ENCODE peak calls at places on chromosomes 11 and 22, in eight cellular contexts. One of them, this sample, is unnamed.

GRCh38 chr22:37401401-37401859 is 25.8 kb downstream of the ELFN2 start:
- DNase-seq in adrenal gland: no peak
- DNase-seq in heart left ventricle: peak
- DNase-seq in cardiac muscle cell: no peak
- DNase-seq in HL-60: no peak
- DNase-seq in heart right ventricle: peak
- DNase-seq in neural progenitor cell: no peak
- DNase-seq in CD4-positive, alpha-beta T cell: no peak
- DNase-seq in this sample: no peak

GRCh38 chr22:50726643-50727340 is 11.2 kb upstream of the ACR start:
- DNase-seq in adrenal gland: no peak
- DNase-seq in heart left ventricle: no peak
- DNase-seq in cardiac muscle cell: no peak
- DNase-seq in HL-60: no peak
- DNase-seq in heart right ventricle: no peak
- DNase-seq in neural progenitor cell: no peak
- DNase-seq in CD4-positive, alpha-beta T cell: no peak
- DNase-seq in this sample: no peak

GRCh38 chr11:102138677-102139076 is 28.4 kb downstream of the YAP1 start:
- DNase-seq in adrenal gland: no peak
- DNase-seq in heart left ventricle: no peak
- DNase-seq in cardiac muscle cell: no peak
- DNase-seq in HL-60: no peak
- DNase-seq in heart right ventricle: no peak
- DNase-seq in neural progenitor cell: no peak
- DNase-seq in CD4-positive, alpha-beta T cell: no peak
- DNase-seq in this sample: no peak

GRCh38 chr22:28600546-28601143 is 79.0 kb downstream of the TTC28 start:
- DNase-seq in adrenal gland: no peak
- DNase-seq in heart left ventricle: no peak
- DNase-seq in cardiac muscle cell: peak
- DNase-seq in HL-60: peak
- DNase-seq in heart right ventricle: no peak
- DNase-seq in neural progenitor cell: peak
- DNase-seq in CD4-positive, alpha-beta T cell: no peak
- DNase-seq in this sample: no peak

GRCh38 chr11:130640526-130640925 is 192.1 kb downstream of the ADAMTS15 start:
- DNase-seq in adrenal gland: no peak
- DNase-seq in heart left ventricle: no peak
- DNase-seq in cardiac muscle cell: no peak
- DNase-seq in HL-60: no peak
- DNase-seq in heart right ventricle: no peak
- DNase-seq in neural progenitor cell: no peak
- DNase-seq in CD4-positive, alpha-beta T cell: no peak
- DNase-seq in this sample: peak

GRCh38 chr11:118623291-118623655 is 15.9 kb downstream of the PHLDB1 start:
- DNase-seq in adrenal gland: no peak
- DNase-seq in heart left ventricle: peak
- DNase-seq in cardiac muscle cell: peak
- DNase-seq in HL-60: no peak
- DNase-seq in heart right ventricle: no peak
- DNase-seq in neural progenitor cell: no peak
- DNase-seq in CD4-positive, alpha-beta T cell: no peak
- DNase-seq in this sample: no peak

GRCh38 chr22:46586123-46586519 is 34.1 kb upstream of the GRAMD4 start:
- DNase-seq in adrenal gland: no peak
- DNase-seq in heart left ventricle: no peak
- DNase-seq in cardiac muscle cell: no peak
- DNase-seq in HL-60: no peak
- DNase-seq in heart right ventricle: no peak
- DNase-seq in neural progenitor cell: peak
- DNase-seq in CD4-positive, alpha-beta T cell: no peak
- DNase-seq in this sample: no peak

GRCh38 chr11:101974255-101974654 is 57.9 kb upstream of the ANGPTL5 start:
- DNase-seq in adrenal gland: no peak
- DNase-seq in heart left ventricle: no peak
- DNase-seq in cardiac muscle cell: no peak
- DNase-seq in HL-60: no peak
- DNase-seq in heart right ventricle: no peak
- DNase-seq in neural progenitor cell: no peak
- DNase-seq in CD4-positive, alpha-beta T cell: no peak
- DNase-seq in this sample: no peak

GRCh38 chr22:26783886-26784285 is 126.5 kb downstream of the MIAT start:
- DNase-seq in adrenal gland: no peak
- DNase-seq in heart left ventricle: no peak
- DNase-seq in cardiac muscle cell: no peak
- DNase-seq in HL-60: no peak
- DNase-seq in heart right ventricle: no peak
- DNase-seq in neural progenitor cell: no peak
- DNase-seq in CD4-positive, alpha-beta T cell: no peak
- DNase-seq in this sample: no peak

GRCh38 chr11:70019576-70020011 is 58.5 kb upstream of the ANO1 start:
- DNase-seq in adrenal gland: no peak
- DNase-seq in heart left ventricle: peak
- DNase-seq in cardiac muscle cell: no peak
- DNase-seq in HL-60: no peak
- DNase-seq in heart right ventricle: no peak
- DNase-seq in neural progenitor cell: no peak
- DNase-seq in CD4-positive, alpha-beta T cell: no peak
- DNase-seq in this sample: no peak

GRCh38 chr11:93072236-93072635 is 102.8 kb downstream of the MTNR1B start:
- DNase-seq in adrenal gland: no peak
- DNase-seq in heart left ventricle: no peak
- DNase-seq in cardiac muscle cell: no peak
- DNase-seq in HL-60: no peak
- DNase-seq in heart right ventricle: no peak
- DNase-seq in neural progenitor cell: no peak
- DNase-seq in CD4-positive, alpha-beta T cell: no peak
- DNase-seq in this sample: no peak

GRCh38 chr22:23580586-23581251 is 629 bp upstream of the IGLL1 start:
- DNase-seq in adrenal gland: no peak
- DNase-seq in heart left ventricle: no peak
- DNase-seq in cardiac muscle cell: no peak
- DNase-seq in HL-60: no peak
- DNase-seq in heart right ventricle: no peak
- DNase-seq in neural progenitor cell: no peak
- DNase-seq in CD4-positive, alpha-beta T cell: no peak
- DNase-seq in this sample: no peak

GRCh38 chr11:118565062-118565461 is 669 bp downstream of the IFT46 start:
- DNase-seq in adrenal gland: no peak
- DNase-seq in heart left ventricle: peak
- DNase-seq in cardiac muscle cell: no peak
- DNase-seq in HL-60: no peak
- DNase-seq in heart right ventricle: peak
- DNase-seq in neural progenitor cell: no peak
- DNase-seq in CD4-positive, alpha-beta T cell: no peak
- DNase-seq in this sample: no peak

GRCh38 chr22:48578138-48579034 is 1249.3 kb downstream of the BRD1 start:
- DNase-seq in adrenal gland: no peak
- DNase-seq in heart left ventricle: no peak
- DNase-seq in cardiac muscle cell: peak
- DNase-seq in HL-60: no peak
- DNase-seq in heart right ventricle: no peak
- DNase-seq in neural progenitor cell: no peak
- DNase-seq in CD4-positive, alpha-beta T cell: no peak
- DNase-seq in this sample: no peak

GRCh38 chr11:73258104-73258684 is 13.9 kb upstream of the P2RY6 start:
- DNase-seq in adrenal gland: peak
- DNase-seq in heart left ventricle: peak
- DNase-seq in cardiac muscle cell: no peak
- DNase-seq in HL-60: no peak
- DNase-seq in heart right ventricle: no peak
- DNase-seq in neural progenitor cell: no peak
- DNase-seq in CD4-positive, alpha-beta T cell: no peak
- DNase-seq in this sample: no peak

GRCh38 chr11:124656759-124657627 is 16.5 kb downstream of the SIAE start:
- DNase-seq in adrenal gland: no peak
- DNase-seq in heart left ventricle: no peak
- DNase-seq in cardiac muscle cell: peak
- DNase-seq in HL-60: no peak
- DNase-seq in heart right ventricle: no peak
- DNase-seq in neural progenitor cell: peak
- DNase-seq in CD4-positive, alpha-beta T cell: no peak
- DNase-seq in this sample: no peak

GRCh38 chr11:85661972-85662664 is 2.8 kb downstream of the CREBZF start:
- DNase-seq in adrenal gland: no peak
- DNase-seq in heart left ventricle: no peak
- DNase-seq in cardiac muscle cell: no peak
- DNase-seq in HL-60: no peak
- DNase-seq in heart right ventricle: no peak
- DNase-seq in neural progenitor cell: no peak
- DNase-seq in CD4-positive, alpha-beta T cell: no peak
- DNase-seq in this sample: no peak

GRCh38 chr11:67395555-67396257 is 3.9 kb downstream of the RAD9A start:
- DNase-seq in adrenal gland: no peak
- DNase-seq in heart left ventricle: no peak
- DNase-seq in cardiac muscle cell: no peak
- DNase-seq in HL-60: no peak
- DNase-seq in heart right ventricle: no peak
- DNase-seq in neural progenitor cell: no peak
- DNase-seq in CD4-positive, alpha-beta T cell: no peak
- DNase-seq in this sample: no peak

GRCh38 chr22:32378703-32379272 is 21.1 kb downstream of the RFPL3 start:
- DNase-seq in adrenal gland: no peak
- DNase-seq in heart left ventricle: no peak
- DNase-seq in cardiac muscle cell: peak
- DNase-seq in HL-60: peak
- DNase-seq in heart right ventricle: no peak
- DNase-seq in neural progenitor cell: peak
- DNase-seq in CD4-positive, alpha-beta T cell: no peak
- DNase-seq in this sample: no peak

GRCh38 chr11:61963282-61964057 is 4.0 kb downstream of the FTH1 start:
- DNase-seq in adrenal gland: peak
- DNase-seq in heart left ventricle: no peak
- DNase-seq in cardiac muscle cell: no peak
- DNase-seq in HL-60: peak
- DNase-seq in heart right ventricle: no peak
- DNase-seq in neural progenitor cell: no peak
- DNase-seq in CD4-positive, alpha-beta T cell: no peak
- DNase-seq in this sample: no peak

GRCh38 chr11:113161671-113162589 is 152.5 kb upstream of the TTC12 start:
- DNase-seq in adrenal gland: no peak
- DNase-seq in heart left ventricle: no peak
- DNase-seq in cardiac muscle cell: peak
- DNase-seq in HL-60: no peak
- DNase-seq in heart right ventricle: no peak
- DNase-seq in neural progenitor cell: no peak
- DNase-seq in CD4-positive, alpha-beta T cell: no peak
- DNase-seq in this sample: peak

GRCh38 chr11:109894242-109894641 is 198.9 kb upstream of the ZC3H12C start:
- DNase-seq in adrenal gland: no peak
- DNase-seq in heart left ventricle: no peak
- DNase-seq in cardiac muscle cell: no peak
- DNase-seq in HL-60: no peak
- DNase-seq in heart right ventricle: no peak
- DNase-seq in neural progenitor cell: no peak
- DNase-seq in CD4-positive, alpha-beta T cell: no peak
- DNase-seq in this sample: no peak

GRCh38 chr11:109892321-109892794 is 200.8 kb upstream of the ZC3H12C start:
- DNase-seq in adrenal gland: no peak
- DNase-seq in heart left ventricle: no peak
- DNase-seq in cardiac muscle cell: no peak
- DNase-seq in HL-60: no peak
- DNase-seq in heart right ventricle: no peak
- DNase-seq in neural progenitor cell: no peak
- DNase-seq in CD4-positive, alpha-beta T cell: no peak
- DNase-seq in this sample: no peak
- H3K27ac ChIP-seq in adrenal gland: no peak
- H3K27ac ChIP-seq in heart left ventricle: no peak
- H3K27ac ChIP-seq in cardiac muscle cell: no peak
- H3K27ac ChIP-seq in HL-60: no peak
- H3K27ac ChIP-seq in heart right ventricle: no peak
- H3K27ac ChIP-seq in neural progenitor cell: no peak
- H3K27ac ChIP-seq in CD4-positive, alpha-beta T cell: no peak
- H3K27ac ChIP-seq in this sample: no peak

DNA sequence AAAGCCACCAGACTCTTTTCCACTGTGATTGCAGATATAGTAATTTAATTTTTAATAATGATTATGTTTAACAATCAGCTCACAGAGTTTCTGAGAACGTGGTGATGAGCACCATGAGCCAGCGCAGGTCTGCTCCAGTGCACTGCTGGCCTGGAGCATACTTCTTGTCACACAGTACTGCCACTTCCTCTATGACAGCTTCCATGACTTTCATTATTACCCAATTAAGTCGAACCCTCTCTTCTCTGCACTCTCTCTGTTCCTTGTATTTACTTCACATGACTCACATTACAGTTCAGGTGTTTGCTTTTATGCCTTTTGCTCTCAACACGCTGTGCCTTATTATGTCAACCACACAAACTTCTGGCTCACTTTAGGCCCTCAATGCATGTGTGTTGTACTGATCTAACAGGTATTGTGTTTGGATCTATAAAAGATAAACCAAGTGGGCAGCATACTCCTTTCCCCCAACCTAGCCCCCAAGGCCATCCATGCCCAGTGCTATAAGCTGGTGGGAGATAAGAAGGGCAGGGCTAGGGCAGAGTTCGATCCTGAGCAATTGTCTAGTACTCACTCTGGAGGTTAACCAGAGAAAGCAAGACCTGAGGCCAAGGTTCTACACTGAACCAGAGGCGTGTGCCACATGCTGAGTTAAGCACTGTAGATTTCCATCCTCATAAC is 356.4 kb downstream of the INSC start:
- DNase-seq in adrenal gland: no peak
- DNase-seq in heart left ventricle: no peak
- DNase-seq in cardiac muscle cell: no peak
- DNase-seq in HL-60: peak
- DNase-seq in heart right ventricle: no peak
- DNase-seq in neural progenitor cell: no peak
- DNase-seq in CD4-positive, alpha-beta T cell: no peak
- DNase-seq in this sample: no peak
- TF ChIP-seq CTCF in adrenal gland: no peak
- TF ChIP-seq CTCF in heart left ventricle: no peak
- TF ChIP-seq CTCF in cardiac muscle cell: no peak
- TF ChIP-seq CTCF in HL-60: no peak
- TF ChIP-seq CTCF in heart right ventricle: no peak
- TF ChIP-seq CTCF in neural progenitor cell: no peak
- TF ChIP-seq CTCF in CD4-positive, alpha-beta T cell: no peak
- TF ChIP-seq CTCF in this sample: no peak

DNA sequence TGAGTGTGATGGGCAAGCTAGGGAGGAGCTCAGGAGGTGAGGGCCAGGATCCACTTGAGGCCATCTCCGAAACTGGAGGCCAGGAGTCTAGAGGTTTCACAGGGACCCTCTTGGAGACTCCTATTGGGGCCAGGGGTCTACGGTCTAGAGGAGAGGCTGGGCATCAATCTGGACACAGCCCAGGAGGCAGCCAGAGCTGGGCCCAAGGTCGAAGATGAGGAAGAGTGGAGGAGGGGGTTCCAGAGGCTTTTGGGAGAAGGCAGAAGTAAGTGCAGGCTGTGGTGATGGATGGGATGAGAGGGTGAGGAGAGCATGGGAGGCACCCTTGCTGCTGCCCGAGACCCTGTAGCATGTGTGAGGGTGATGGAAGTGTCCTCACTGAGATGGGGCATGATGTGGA is 56.6 kb downstream of the LRRC32 start:
- DNase-seq in adrenal gland: no peak
- DNase-seq in heart left ventricle: peak
- DNase-seq in cardiac muscle cell: no peak
- DNase-seq in HL-60: no peak
- DNase-seq in heart right ventricle: no peak
- DNase-seq in neural progenitor cell: no peak
- DNase-seq in CD4-positive, alpha-beta T cell: no peak
- DNase-seq in this sample: no peak
- H3K27ac ChIP-seq in adrenal gland: no peak
- H3K27ac ChIP-seq in heart left ventricle: peak
- H3K27ac ChIP-seq in cardiac muscle cell: no peak
- H3K27ac ChIP-seq in HL-60: no peak
- H3K27ac ChIP-seq in heart right ventricle: peak
- H3K27ac ChIP-seq in neural progenitor cell: no peak
- H3K27ac ChIP-seq in CD4-positive, alpha-beta T cell: no peak
- H3K27ac ChIP-seq in this sample: peak

GRCh38 chr11:63998558-63999348 is 12.5 kb downstream of the OTUB1 start:
- DNase-seq in adrenal gland: no peak
- DNase-seq in heart left ventricle: no peak
- DNase-seq in cardiac muscle cell: no peak
- DNase-seq in HL-60: no peak
- DNase-seq in heart right ventricle: no peak
- DNase-seq in neural progenitor cell: peak
- DNase-seq in CD4-positive, alpha-beta T cell: no peak
- DNase-seq in this sample: no peak
- TF ChIP-seq CTCF in adrenal gland: no peak
- TF ChIP-seq CTCF in heart left ventricle: no peak
- TF ChIP-seq CTCF in cardiac muscle cell: no peak
- TF ChIP-seq CTCF in HL-60: no peak
- TF ChIP-seq CTCF in heart right ventricle: no peak
- TF ChIP-seq CTCF in neural progenitor cell: peak
- TF ChIP-seq CTCF in CD4-positive, alpha-beta T cell: no peak
- TF ChIP-seq CTCF in this sample: no peak

This sample was measured in vagina.